ENCODE peak calls at places on chromosomes 5 and 9, in six cellular contexts. One of them, this sample, is unnamed.

GRCh38 chr5:105501315-105501714 is 1938.7 kb upstream of the NUDT12 start:
- DNase-seq in HT1080: no peak
- DNase-seq in effector memory CD4-positive, alpha-beta T cell: no peak
- DNase-seq in SW480: no peak
- DNase-seq in NCI-H774: peak
- DNase-seq in non-pigmented ciliary epithelial cell: no peak
- DNase-seq in this sample: no peak

GRCh38 chr5:159061186-159061796 is 38.4 kb downstream of the EBF1 start:
- DNase-seq in HT1080: peak
- DNase-seq in effector memory CD4-positive, alpha-beta T cell: no peak
- DNase-seq in SW480: no peak
- DNase-seq in NCI-H774: no peak
- DNase-seq in non-pigmented ciliary epithelial cell: peak
- DNase-seq in this sample: no peak

GRCh38 chr5:71475788-71476384 is 20.4 kb downstream of the BDP1 start:
- DNase-seq in HT1080: peak
- DNase-seq in effector memory CD4-positive, alpha-beta T cell: no peak
- DNase-seq in SW480: peak
- DNase-seq in NCI-H774: no peak
- DNase-seq in non-pigmented ciliary epithelial cell: no peak
- DNase-seq in this sample: no peak

GRCh38 chr9:121599872-121600585 is 51.4 kb upstream of the DAB2IP start:
- DNase-seq in HT1080: no peak
- DNase-seq in effector memory CD4-positive, alpha-beta T cell: no peak
- DNase-seq in SW480: no peak
- DNase-seq in NCI-H774: no peak
- DNase-seq in non-pigmented ciliary epithelial cell: no peak
- DNase-seq in this sample: no peak

GRCh38 chr9:123033864-123034598 is 564 bp downstream of the GPR21 start:
- DNase-seq in HT1080: no peak
- DNase-seq in effector memory CD4-positive, alpha-beta T cell: no peak
- DNase-seq in SW480: no peak
- DNase-seq in NCI-H774: no peak
- DNase-seq in non-pigmented ciliary epithelial cell: no peak
- DNase-seq in this sample: no peak

GRCh38 chr9:109372246-109372645 is 51.4 kb upstream of the EPB41L4B start:
- DNase-seq in HT1080: no peak
- DNase-seq in effector memory CD4-positive, alpha-beta T cell: no peak
- DNase-seq in SW480: no peak
- DNase-seq in NCI-H774: no peak
- DNase-seq in non-pigmented ciliary epithelial cell: no peak
- DNase-seq in this sample: no peak

GRCh38 chr9:5787220-5787619 is 45.7 kb downstream of the ERMP1 start:
- DNase-seq in HT1080: no peak
- DNase-seq in effector memory CD4-positive, alpha-beta T cell: no peak
- DNase-seq in SW480: no peak
- DNase-seq in NCI-H774: no peak
- DNase-seq in non-pigmented ciliary epithelial cell: no peak
- DNase-seq in this sample: no peak

GRCh38 chr5:89572696-89573095 is 689.7 kb upstream of the MEF2C start:
- DNase-seq in HT1080: peak
- DNase-seq in effector memory CD4-positive, alpha-beta T cell: no peak
- DNase-seq in SW480: no peak
- DNase-seq in NCI-H774: no peak
- DNase-seq in non-pigmented ciliary epithelial cell: peak
- DNase-seq in this sample: no peak

GRCh38 chr5:7745882-7746735 is 104.8 kb downstream of the CFAP90 start:
- DNase-seq in HT1080: peak
- DNase-seq in effector memory CD4-positive, alpha-beta T cell: no peak
- DNase-seq in SW480: peak
- DNase-seq in NCI-H774: peak
- DNase-seq in non-pigmented ciliary epithelial cell: peak
- DNase-seq in this sample: no peak

GRCh38 chr9:129720865-129721545 is 31.8 kb downstream of the PTGES start:
- DNase-seq in HT1080: peak
- DNase-seq in effector memory CD4-positive, alpha-beta T cell: no peak
- DNase-seq in SW480: no peak
- DNase-seq in NCI-H774: no peak
- DNase-seq in non-pigmented ciliary epithelial cell: no peak
- DNase-seq in this sample: no peak

GRCh38 chr9:35645736-35646582 is 4.8 kb downstream of the SIT1 start:
- DNase-seq in HT1080: no peak
- DNase-seq in effector memory CD4-positive, alpha-beta T cell: no peak
- DNase-seq in SW480: peak
- DNase-seq in NCI-H774: no peak
- DNase-seq in non-pigmented ciliary epithelial cell: no peak
- DNase-seq in this sample: no peak

GRCh38 chr5:151123897-151124751 is 33.5 kb downstream of the ANXA6 start:
- DNase-seq in HT1080: no peak
- DNase-seq in effector memory CD4-positive, alpha-beta T cell: no peak
- DNase-seq in SW480: no peak
- DNase-seq in NCI-H774: no peak
- DNase-seq in non-pigmented ciliary epithelial cell: no peak
- DNase-seq in this sample: peak

GRCh38 chr5:170293273-170293672 is 4.3 kb downstream of the LCP2 start:
- DNase-seq in HT1080: no peak
- DNase-seq in effector memory CD4-positive, alpha-beta T cell: peak
- DNase-seq in SW480: no peak
- DNase-seq in NCI-H774: no peak
- DNase-seq in non-pigmented ciliary epithelial cell: no peak
- DNase-seq in this sample: peak

GRCh38 chr9:126708178-126708577 is 94.5 kb downstream of the LMX1B start:
- DNase-seq in HT1080: no peak
- DNase-seq in effector memory CD4-positive, alpha-beta T cell: no peak
- DNase-seq in SW480: no peak
- DNase-seq in NCI-H774: no peak
- DNase-seq in non-pigmented ciliary epithelial cell: no peak
- DNase-seq in this sample: peak

GRCh38 chr5:147887026-147887627 is 8.6 kb downstream of the SCGB3A2 start:
- DNase-seq in HT1080: peak
- DNase-seq in effector memory CD4-positive, alpha-beta T cell: no peak
- DNase-seq in SW480: peak
- DNase-seq in NCI-H774: peak
- DNase-seq in non-pigmented ciliary epithelial cell: no peak
- DNase-seq in this sample: no peak

GRCh38 chr9:113525831-113526230 is 62.3 kb downstream of the RGS3 start:
- DNase-seq in HT1080: no peak
- DNase-seq in effector memory CD4-positive, alpha-beta T cell: no peak
- DNase-seq in SW480: no peak
- DNase-seq in NCI-H774: no peak
- DNase-seq in non-pigmented ciliary epithelial cell: no peak
- DNase-seq in this sample: peak

GRCh38 chr5:159061834-159062530 is 37.7 kb downstream of the EBF1 start:
- DNase-seq in HT1080: no peak
- DNase-seq in effector memory CD4-positive, alpha-beta T cell: no peak
- DNase-seq in SW480: no peak
- DNase-seq in NCI-H774: no peak
- DNase-seq in non-pigmented ciliary epithelial cell: no peak
- DNase-seq in this sample: no peak

GRCh38 chr5:59276886-59277514 is 616.5 kb downstream of the PDE4D start:
- DNase-seq in HT1080: no peak
- DNase-seq in effector memory CD4-positive, alpha-beta T cell: no peak
- DNase-seq in SW480: no peak
- DNase-seq in NCI-H774: no peak
- DNase-seq in non-pigmented ciliary epithelial cell: no peak
- DNase-seq in this sample: no peak

GRCh38 chr5:14261856-14262611 is 118.9 kb downstream of the TRIO start:
- DNase-seq in HT1080: no peak
- DNase-seq in effector memory CD4-positive, alpha-beta T cell: no peak
- DNase-seq in SW480: no peak
- DNase-seq in NCI-H774: no peak
- DNase-seq in non-pigmented ciliary epithelial cell: no peak
- DNase-seq in this sample: no peak

GRCh38 chr5:176342766-176343458 is 18.7 kb downstream of the KIAA1191 start:
- DNase-seq in HT1080: no peak
- DNase-seq in effector memory CD4-positive, alpha-beta T cell: no peak
- DNase-seq in SW480: no peak
- DNase-seq in NCI-H774: no peak
- DNase-seq in non-pigmented ciliary epithelial cell: no peak
- DNase-seq in this sample: no peak

GRCh38 chr9:133770076-133770777 is 32.1 kb upstream of the SARDH start:
- DNase-seq in HT1080: no peak
- DNase-seq in effector memory CD4-positive, alpha-beta T cell: no peak
- DNase-seq in SW480: no peak
- DNase-seq in NCI-H774: no peak
- DNase-seq in non-pigmented ciliary epithelial cell: no peak
- DNase-seq in this sample: no peak

GRCh38 chr9:109558718-109559151 is 60.6 kb upstream of the PTPN3 start:
- DNase-seq in HT1080: no peak
- DNase-seq in effector memory CD4-positive, alpha-beta T cell: no peak
- DNase-seq in SW480: no peak
- DNase-seq in NCI-H774: no peak
- DNase-seq in non-pigmented ciliary epithelial cell: no peak
- DNase-seq in this sample: no peak

GRCh38 chr9:16721972-16722371 is 148.5 kb downstream of the BNC2 start:
- DNase-seq in HT1080: peak
- DNase-seq in effector memory CD4-positive, alpha-beta T cell: no peak
- DNase-seq in SW480: no peak
- DNase-seq in NCI-H774: no peak
- DNase-seq in non-pigmented ciliary epithelial cell: no peak
- DNase-seq in this sample: no peak

GRCh38 chr5:107284822-107285510 is 385.8 kb downstream of the EFNA5 start:
- DNase-seq in HT1080: peak
- DNase-seq in effector memory CD4-positive, alpha-beta T cell: no peak
- DNase-seq in SW480: no peak
- DNase-seq in NCI-H774: no peak
- DNase-seq in non-pigmented ciliary epithelial cell: no peak
- DNase-seq in this sample: no peak

GRCh38 chr9:87107072-87107471 is 159.8 kb upstream of the GAS1 start:
- DNase-seq in HT1080: peak
- DNase-seq in effector memory CD4-positive, alpha-beta T cell: no peak
- DNase-seq in SW480: peak
- DNase-seq in NCI-H774: no peak
- DNase-seq in non-pigmented ciliary epithelial cell: no peak
- DNase-seq in this sample: no peak

GRCh38 chr5:60196382-60197113 is 303.0 kb upstream of the PDE4D start:
- DNase-seq in HT1080: peak
- DNase-seq in effector memory CD4-positive, alpha-beta T cell: no peak
- DNase-seq in SW480: peak
- DNase-seq in NCI-H774: no peak
- DNase-seq in non-pigmented ciliary epithelial cell: peak
- DNase-seq in this sample: no peak